ENCODE peak calls at places on chromosome 20, in eight cellular contexts. M is AG10803, D is H9, Y is fibroblast of lung, Q is HFFc6, V is ascending aorta, Z is NB4, K is neural crest cell. W is an unnamed sample.

GRCh38 chr20:8798505-8798904 is 270.4 kb upstream of the PLCB4 start:
- DNase-seq in D (no peak), Y (peak), V (no peak), Z (peak), Q (peak), M (peak), K (no peak), W (no peak)

GRCh38 chr20:46970937-46971630 is 76.4 kb downstream of the EYA2 start:
- DNase-seq in D (peak), K (peak), M (peak), Y (peak), V (no peak), Q (peak), Z (peak), W (no peak)

GRCh38 chr20:1310506-1311190 is 18.3 kb downstream of the SDCBP2 start:
- DNase-seq in K (no peak), Y (no peak), V (no peak), Z (no peak), D (no peak), Q (no peak), M (no peak), W (no peak)

GRCh38 chr20:51586005-51586440 is 43.5 kb upstream of the NFATC2 start:
- DNase-seq in Z (peak), K (no peak), D (no peak), V (no peak), M (peak), Q (peak), Y (peak), W (no peak)

GRCh38 chr20:53657732-53658131 is 64.1 kb upstream of the ZNF217 start:
- DNase-seq in V (peak), M (no peak), Y (no peak), Q (no peak), Z (no peak), D (no peak), K (no peak), W (no peak)

GRCh38 chr20:3135507-3136070 is 24.1 kb downstream of the FASTKD5 start:
- DNase-seq in M (no peak), V (no peak), K (no peak), Q (peak), Y (no peak), Z (no peak), D (no peak), W (no peak)

GRCh38 chr20:4795394-4795793 is 73.7 kb downstream of the PRND start:
- DNase-seq in M (peak), K (no peak), Y (peak), Z (peak), Q (peak), V (no peak), D (peak), W (no peak)

GRCh38 chr20:2128542-2128941 is 26.9 kb downstream of the STK35 start:
- DNase-seq in Z (no peak), Y (no peak), D (no peak), K (no peak), V (no peak), M (no peak), Q (no peak), W (no peak)

GRCh38 chr20:37686762-37687477 is 6.9 kb upstream of the CTNNBL1 start:
- DNase-seq in K (no peak), M (no peak), Y (peak), Q (no peak), D (no peak), Z (no peak), V (no peak), W (no peak)

GRCh38 chr20:52529856-52530255 is 338.3 kb upstream of the ZFP64 start:
- DNase-seq in V (no peak), Q (no peak), K (no peak), M (peak), Y (peak), D (no peak), Z (no peak), W (no peak)

GRCh38 chr20:38649275-38649891 is 47.8 kb downstream of the ARHGAP40 start:
- DNase-seq in V (no peak), D (peak), M (no peak), Q (peak), Z (peak), K (peak), Y (peak), W (no peak)

GRCh38 chr20:40600441-40601235 is 88.4 kb downstream of the MAFB start:
- DNase-seq in K (no peak), Z (no peak), Y (no peak), M (no peak), D (no peak), V (no peak), Q (no peak), W (no peak)

GRCh38 chr20:34331838-34332237 is 28.7 kb upstream of the AHCY start:
- DNase-seq in Q (no peak), K (no peak), M (no peak), D (peak), V (no peak), Y (no peak), Z (no peak), W (no peak)

GRCh38 chr20:62485062-62485700 is 9.4 kb upstream of the GATA5 start:
- DNase-seq in V (no peak), K (no peak), Z (no peak), D (no peak), M (peak), Q (no peak), Y (peak), W (peak)

GRCh38 chr20:44071526-44072111 is 115.4 kb downstream of the JPH2 start:
- DNase-seq in M (no peak), D (no peak), V (peak), K (no peak), Q (no peak), Y (no peak), Z (no peak), W (no peak)

GRCh38 chr20:60058869-60059268 is 100.6 kb downstream of the CDH26 start:
- DNase-seq in Q (no peak), K (no peak), Z (peak), D (no peak), Y (no peak), M (no peak), V (no peak), W (no peak)

GRCh38 chr20:53801609-53802370 is 208.2 kb upstream of the ZNF217 start:
- DNase-seq in Y (no peak), Z (no peak), M (no peak), D (no peak), V (no peak), Q (no peak), K (no peak), W (no peak)

GRCh38 chr20:25355191-25355590 is 35.4 kb downstream of the ABHD12 start:
- DNase-seq in D (no peak), Z (peak), Y (no peak), M (no peak), K (no peak), Q (no peak), V (no peak), W (no peak)

GRCh38 chr20:45138451-45139300 is 14.4 kb upstream of the WFDC12 start:
- DNase-seq in Q (no peak), D (peak), M (no peak), K (peak), V (peak), Z (peak), Y (no peak), W (no peak)
- TF ChIP-seq CTCF in Q (peak), D (peak), M (peak), K (peak), V (peak), Z (peak), Y (peak), W (peak)

DNA sequence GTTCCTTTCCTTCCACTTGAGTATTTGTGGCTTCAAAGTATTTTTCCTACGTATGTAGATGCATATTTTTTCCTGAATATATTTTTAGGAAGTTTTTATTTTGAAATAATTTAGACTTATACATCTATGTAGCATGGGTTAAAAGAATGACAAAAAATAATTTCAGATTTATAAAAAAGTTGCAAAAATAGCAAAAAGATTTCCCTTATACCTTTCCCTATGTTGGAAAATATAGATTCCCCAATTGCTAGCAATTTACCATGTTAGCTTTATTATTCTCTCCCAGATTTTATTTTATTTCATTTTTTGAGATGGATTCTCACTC is 69.8 kb downstream of the SCAND1 start:
- DNase-seq in V (no peak), Q (no peak), D (no peak), Z (no peak), M (no peak), Y (no peak), K (no peak), W (no peak)
- TF ChIP-seq CTCF in V (no peak), Q (peak), D (no peak), Z (no peak), M (no peak), Y (no peak), K (no peak), W (no peak)

GRCh38 chr20:11018668-11019170 is 344.9 kb upstream of the JAG1 start:
- DNase-seq in M (no peak), D (peak), K (no peak), Z (no peak), V (no peak), Y (no peak), Q (no peak), W (no peak)
- TF ChIP-seq CTCF in M (no peak), D (no peak), K (no peak), Z (no peak), V (no peak), Y (no peak), Q (no peak), W (no peak)

GRCh38 chr20:57108742-57109141 is 157.7 kb downstream of the BMP7 start:
- DNase-seq in Q (no peak), K (no peak), M (no peak), Z (no peak), D (no peak), Y (no peak), V (no peak), W (no peak)
- TF ChIP-seq CTCF in Q (no peak), K (no peak), M (no peak), Z (no peak), D (peak), Y (no peak), V (no peak), W (no peak)

DNA sequence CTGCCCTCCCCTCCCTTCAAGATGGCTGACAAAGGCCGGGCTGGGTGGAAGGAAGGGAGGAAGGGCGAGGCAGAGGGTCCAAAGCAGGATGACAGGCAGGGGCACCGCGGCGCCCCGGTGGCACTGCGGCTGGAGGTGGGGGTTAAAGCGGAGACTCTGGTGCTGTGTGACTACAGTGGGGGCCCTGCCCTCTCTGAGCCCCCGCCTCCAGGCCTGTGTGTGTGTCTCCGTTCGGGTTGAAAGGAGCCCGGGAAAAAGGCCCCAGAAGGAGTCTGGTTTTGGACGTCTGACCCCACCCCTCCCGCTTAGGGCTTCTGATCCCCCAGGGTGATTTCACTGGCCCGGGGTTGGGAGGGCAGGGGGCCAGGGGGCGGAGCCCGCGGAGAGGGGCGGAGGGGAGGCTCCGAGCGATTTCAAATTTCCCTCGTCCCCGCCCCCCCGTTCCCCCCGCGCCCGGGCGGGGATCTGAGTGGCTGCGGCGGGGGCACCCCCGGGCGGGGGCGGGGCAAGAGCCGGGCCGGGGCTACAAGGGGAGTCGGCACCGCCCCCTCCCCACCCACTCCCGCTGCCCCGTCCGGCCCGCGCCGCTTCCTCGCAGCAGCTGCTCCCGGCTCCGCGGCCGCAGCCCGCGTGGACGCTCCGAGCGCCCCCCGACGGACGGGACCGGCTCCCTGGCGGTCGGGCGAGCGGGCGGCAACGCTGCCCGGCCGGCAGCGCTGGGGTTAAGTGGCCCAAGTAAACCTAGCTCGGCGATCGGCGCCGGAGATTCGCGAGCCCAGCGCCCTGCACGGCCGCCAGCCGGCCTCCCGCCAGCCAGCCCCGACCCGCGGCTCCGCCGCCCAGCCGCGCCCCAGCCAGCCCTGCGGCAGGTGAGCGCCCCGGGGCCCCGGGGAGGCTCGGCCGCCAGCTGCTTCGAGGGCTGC is at the start of gene DNMT3B:
- DNase-seq in Q (peak), D (peak), K (peak), V (peak), Z (peak), M (peak), Y (peak), W (peak)
- TF ChIP-seq CTCF in Q (peak), D (peak), K (peak), V (no peak), Z (no peak), M (no peak), Y (no peak), W (no peak)

DNA sequence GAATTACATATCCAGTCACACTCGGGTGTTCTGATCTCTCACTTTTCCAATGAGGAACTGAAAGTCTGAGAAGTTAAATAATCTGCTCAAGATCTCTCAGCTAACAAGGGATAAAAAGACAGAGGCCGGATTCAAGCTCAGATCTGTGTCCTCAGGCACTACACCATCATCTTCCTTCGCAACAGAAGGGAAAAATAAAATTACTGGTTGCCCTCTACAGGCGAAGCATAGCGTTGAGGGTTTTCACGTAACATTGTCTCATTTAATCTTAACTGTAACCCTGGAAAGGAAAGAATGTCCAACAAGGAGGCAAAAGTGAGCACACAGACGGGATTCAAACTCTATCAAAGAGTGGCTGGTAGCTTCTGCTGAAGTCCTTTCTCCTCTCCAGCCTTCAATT is 67.8 kb upstream of the ANKEF1 start:
- DNase-seq in Q (no peak), Y (no peak), M (peak), D (no peak), K (no peak), Z (peak), V (no peak), W (no peak)
- TF ChIP-seq CTCF in Q (peak), Y (peak), M (peak), D (peak), K (peak), Z (peak), V (peak), W (no peak)

GRCh38 chr20:57657537-57658446 is 37.6 kb upstream of the ZBP1 start:
- DNase-seq in Z (no peak), V (peak), K (no peak), M (no peak), Q (no peak), D (peak), Y (no peak), W (peak)

GRCh38 chr20:57659131-57659788 is 39.0 kb upstream of the ZBP1 start:
- DNase-seq in Q (no peak), V (no peak), Y (no peak), K (no peak), M (no peak), Z (no peak), D (peak), W (peak)

GRCh38 chr20:57659789-57660509 is 39.7 kb upstream of the ZBP1 start:
- DNase-seq in Y (no peak), D (no peak), M (no peak), Q (no peak), V (peak), K (no peak), Z (no peak), W (peak)

GRCh38 chr20:57656821-57657536 is 36.8 kb upstream of the ZBP1 start:
- DNase-seq in K (no peak), Q (no peak), Y (no peak), D (peak), Z (no peak), V (no peak), M (no peak), W (peak)

DNA sequence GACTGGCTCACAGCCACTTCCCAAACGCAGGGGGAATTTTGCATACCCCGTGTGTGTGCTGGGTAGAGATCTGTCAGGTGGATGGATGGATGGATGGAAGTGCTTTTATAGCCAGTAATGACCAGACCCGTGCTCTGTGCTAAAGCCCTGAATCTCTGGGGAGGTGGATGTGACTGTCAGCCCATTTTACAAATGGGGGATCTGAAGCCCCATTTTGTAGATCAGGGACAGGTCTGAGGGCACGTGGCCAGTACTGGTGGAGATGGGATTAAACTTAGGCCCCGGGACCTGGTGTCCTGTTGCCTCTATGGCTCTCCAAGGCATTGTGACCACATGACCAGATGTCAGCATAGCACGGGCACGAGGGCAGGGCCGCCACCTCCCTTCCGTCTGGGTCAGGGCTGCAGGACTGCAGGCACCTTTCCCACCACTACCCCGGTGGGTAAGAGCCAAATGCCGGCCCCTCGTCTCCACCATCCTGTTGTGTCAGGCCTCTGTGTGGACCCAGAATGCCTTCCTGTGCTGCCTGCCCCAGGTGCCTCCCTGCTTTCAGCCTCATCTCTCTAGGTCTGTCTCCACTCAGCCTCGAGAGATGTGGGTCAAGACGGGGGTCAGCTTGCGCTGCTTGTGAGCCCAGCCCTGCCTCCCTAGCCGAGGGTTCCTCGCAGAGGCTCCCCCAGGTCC is 38.4 kb upstream of the ZBP1 start:
- DNase-seq in Y (no peak), D (peak), K (no peak), Z (no peak), M (no peak), V (peak), Q (no peak), W (peak)
- TF ChIP-seq CTCF in Y (no peak), D (no peak), K (no peak), Z (no peak), M (no peak), V (no peak), Q (no peak), W (no peak)

W was measured in mesothelial cell of epicardium.